ENCODE peak calls at places on chromosome 15, in four cellular contexts. A is NCI-H2171 treated with DMSO at 0.1 percent for 48 hours, Y is aorta, P is T-cell. I is an unnamed sample.

GRCh38 chr15:58779554-58779953 is 8.5 kb downstream of the MINDY2 start:
- DNase-seq in A (no peak), Y (no peak), P (no peak), I (no peak)

GRCh38 chr15:55846108-55846707 is 103.3 kb upstream of the PRTG start:
- DNase-seq in A (peak), Y (no peak), P (peak), I (no peak)

GRCh38 chr15:42483677-42484076 is 7.3 kb downstream of the ZNF106 start:
- DNase-seq in A (peak), Y (no peak), P (no peak), I (no peak)

GRCh38 chr15:86382341-86382740 is 302.7 kb downstream of the AGBL1 start:
- DNase-seq in A (no peak), Y (no peak), P (no peak), I (no peak)

GRCh38 chr15:97966924-97967620 is 6.6 kb downstream of the ARRDC4 start:
- DNase-seq in A (no peak), Y (no peak), P (no peak), I (no peak)

GRCh38 chr15:48963524-48964113 is at the start of gene SHC4:
- DNase-seq in A (peak), Y (peak), P (no peak), I (peak)

GRCh38 chr15:99592135-99592845 is 26.5 kb downstream of the MEF2A start:
- DNase-seq in A (no peak), Y (no peak), P (no peak), I (no peak)

GRCh38 chr15:65792130-65792987 is at the start of gene DENND4A:
- DNase-seq in A (peak), Y (peak), P (peak), I (peak)

GRCh38 chr15:80599359-80599758 is 95.8 kb upstream of the ABHD17C start:
- DNase-seq in A (no peak), Y (no peak), P (no peak), I (no peak)

GRCh38 chr15:92687183-92687582 is 31.6 kb upstream of the FAM174B start:
- DNase-seq in A (no peak), Y (no peak), P (no peak), I (no peak)

GRCh38 chr15:61186905-61187865 is 41.9 kb downstream of the RORA start:
- DNase-seq in A (peak), Y (no peak), P (no peak), I (peak)

GRCh38 chr15:30062881-30063280 is 19.9 kb upstream of the GOLGA8J start:
- DNase-seq in A (no peak), Y (no peak), P (no peak), I (no peak)

GRCh38 chr15:68843425-68844311 is 23.0 kb upstream of the ANP32A start:
- DNase-seq in A (peak), Y (no peak), P (peak), I (no peak)

GRCh38 chr15:75452968-75453702 is 1.6 kb upstream of the SIN3A start:
- DNase-seq in A (peak), Y (peak), P (peak), I (peak)

GRCh38 chr15:29870495-29871151 is 48.4 kb upstream of the TJP1 start:
- DNase-seq in A (peak), Y (no peak), P (no peak), I (no peak)

GRCh38 chr15:88704791-88705768 is 66.3 kb downstream of the ISG20 start:
- DNase-seq in A (peak), Y (peak), P (no peak), I (peak)

GRCh38 chr15:78207641-78208340 is 26.6 kb downstream of the ACSBG1 start:
- DNase-seq in A (no peak), Y (no peak), P (no peak), I (no peak)

GRCh38 chr15:57427367-57427821 is 51.1 kb downstream of the CGNL1 start:
- DNase-seq in A (no peak), Y (peak), P (no peak), I (peak)

GRCh38 chr15:81852826-81853225 is 193.0 kb downstream of the MEX3B start:
- DNase-seq in A (no peak), Y (no peak), P (no peak), I (no peak)

GRCh38 chr15:38147246-38147645 is 105.4 kb upstream of the SPRED1 start:
- DNase-seq in A (no peak), Y (no peak), P (no peak), I (no peak)

GRCh38 chr15:47360296-47360695 is 357.0 kb upstream of the SEMA6D start:
- DNase-seq in A (no peak), Y (no peak), P (no peak), I (no peak)

GRCh38 chr15:65914371-65914770 is 45.1 kb downstream of the RAB11A start:
- DNase-seq in A (no peak), Y (no peak), P (no peak), I (no peak)

GRCh38 chr15:47422901-47423300 is 294.4 kb upstream of the SEMA6D start:
- DNase-seq in A (no peak), Y (no peak), P (no peak), I (no peak)

GRCh38 chr15:40295870-40296560 is 11.7 kb downstream of the PLCB2 start:
- DNase-seq in A (no peak), Y (peak), P (no peak), I (peak)

I was measured in psoas muscle.